ENCODE peak calls at places on chromosomes 16 and 17, in six cellular contexts. One of them, this sample, is unnamed.

GRCh38 chr16:27430923-27431484 is 29.0 kb downstream of the IL21R start:
- DNase-seq in NCI-H146: no peak
- DNase-seq in caudate nucleus: no peak
- DNase-seq in germinal center: no peak
- DNase-seq in H9: peak
- DNase-seq in MV-4-11: peak
- DNase-seq in this sample: no peak

GRCh38 chr16:51267676-51268075 is 116.6 kb upstream of the SALL1 start:
- DNase-seq in NCI-H146: no peak
- DNase-seq in caudate nucleus: no peak
- DNase-seq in germinal center: no peak
- DNase-seq in H9: no peak
- DNase-seq in MV-4-11: no peak
- DNase-seq in this sample: no peak

GRCh38 chr16:79598341-79599181 is 2.0 kb downstream of the MAF start:
- DNase-seq in NCI-H146: peak
- DNase-seq in caudate nucleus: peak
- DNase-seq in germinal center: peak
- DNase-seq in H9: peak
- DNase-seq in MV-4-11: peak
- DNase-seq in this sample: peak

GRCh38 chr16:14004031-14004718 is 66.9 kb upstream of the MRTFB start:
- DNase-seq in NCI-H146: no peak
- DNase-seq in caudate nucleus: no peak
- DNase-seq in germinal center: no peak
- DNase-seq in H9: no peak
- DNase-seq in MV-4-11: no peak
- DNase-seq in this sample: no peak

GRCh38 chr17:7211512-7212277 is 7.9 kb downstream of the DLG4 start:
- DNase-seq in NCI-H146: no peak
- DNase-seq in caudate nucleus: no peak
- DNase-seq in germinal center: no peak
- DNase-seq in H9: peak
- DNase-seq in MV-4-11: no peak
- DNase-seq in this sample: no peak

GRCh38 chr17:68390888-68391545 is 66.3 kb downstream of the WIPI1 start:
- DNase-seq in NCI-H146: no peak
- DNase-seq in caudate nucleus: no peak
- DNase-seq in germinal center: no peak
- DNase-seq in H9: no peak
- DNase-seq in MV-4-11: no peak
- DNase-seq in this sample: no peak

GRCh38 chr16:10981697-10982216 is 37.4 kb downstream of the CLEC16A start:
- DNase-seq in NCI-H146: peak
- DNase-seq in caudate nucleus: no peak
- DNase-seq in germinal center: peak
- DNase-seq in H9: peak
- DNase-seq in MV-4-11: no peak
- DNase-seq in this sample: no peak

GRCh38 chr17:80673152-80673920 is 128.7 kb downstream of the RPTOR start:
- DNase-seq in NCI-H146: no peak
- DNase-seq in caudate nucleus: no peak
- DNase-seq in germinal center: no peak
- DNase-seq in H9: no peak
- DNase-seq in MV-4-11: peak
- DNase-seq in this sample: peak

GRCh38 chr16:80804061-80804450 is 342 bp downstream of the CDYL2 start:
- DNase-seq in NCI-H146: peak
- DNase-seq in caudate nucleus: peak
- DNase-seq in germinal center: peak
- DNase-seq in H9: peak
- DNase-seq in MV-4-11: peak
- DNase-seq in this sample: peak

GRCh38 chr17:67109111-67109510 is 64.8 kb downstream of the CACNG1 start:
- DNase-seq in NCI-H146: no peak
- DNase-seq in caudate nucleus: no peak
- DNase-seq in germinal center: no peak
- DNase-seq in H9: no peak
- DNase-seq in MV-4-11: no peak
- DNase-seq in this sample: no peak

GRCh38 chr17:27980035-27980434 is 62.4 kb upstream of the NLK start:
- DNase-seq in NCI-H146: no peak
- DNase-seq in caudate nucleus: peak
- DNase-seq in germinal center: no peak
- DNase-seq in H9: no peak
- DNase-seq in MV-4-11: no peak
- DNase-seq in this sample: no peak

GRCh38 chr17:61307905-61308886 is 91.4 kb upstream of the TBX2 start:
- DNase-seq in NCI-H146: no peak
- DNase-seq in caudate nucleus: no peak
- DNase-seq in germinal center: no peak
- DNase-seq in H9: no peak
- DNase-seq in MV-4-11: peak
- DNase-seq in this sample: no peak

GRCh38 chr16:86307518-86307903 is 202.8 kb upstream of the FOXF1 start:
- DNase-seq in NCI-H146: no peak
- DNase-seq in caudate nucleus: no peak
- DNase-seq in germinal center: no peak
- DNase-seq in H9: no peak
- DNase-seq in MV-4-11: peak
- DNase-seq in this sample: no peak

GRCh38 chr16:11499295-11500089 is 87.2 kb downstream of the LITAF start:
- DNase-seq in NCI-H146: no peak
- DNase-seq in caudate nucleus: no peak
- DNase-seq in germinal center: no peak
- DNase-seq in H9: no peak
- DNase-seq in MV-4-11: no peak
- DNase-seq in this sample: peak

GRCh38 chr17:80018917-80019651 is 16.6 kb downstream of the TBC1D16 start:
- DNase-seq in NCI-H146: no peak
- DNase-seq in caudate nucleus: no peak
- DNase-seq in germinal center: no peak
- DNase-seq in H9: no peak
- DNase-seq in MV-4-11: no peak
- DNase-seq in this sample: no peak

GRCh38 chr16:90001761-90002503 is 17.3 kb downstream of the DBNDD1 start:
- DNase-seq in NCI-H146: no peak
- DNase-seq in caudate nucleus: no peak
- DNase-seq in germinal center: no peak
- DNase-seq in H9: no peak
- DNase-seq in MV-4-11: no peak
- DNase-seq in this sample: no peak

GRCh38 chr16:13453938-13454553 is 465.9 kb upstream of the ERCC4 start:
- DNase-seq in NCI-H146: peak
- DNase-seq in caudate nucleus: no peak
- DNase-seq in germinal center: no peak
- DNase-seq in H9: no peak
- DNase-seq in MV-4-11: peak
- DNase-seq in this sample: peak

GRCh38 chr17:4892499-4893221 is 6.7 kb upstream of the C17orf107 start:
- DNase-seq in NCI-H146: no peak
- DNase-seq in caudate nucleus: no peak
- DNase-seq in germinal center: no peak
- DNase-seq in H9: no peak
- DNase-seq in MV-4-11: no peak
- DNase-seq in this sample: no peak

GRCh38 chr17:79562117-79562805 is 48.6 kb downstream of the RBFOX3 start:
- DNase-seq in NCI-H146: no peak
- DNase-seq in caudate nucleus: no peak
- DNase-seq in germinal center: no peak
- DNase-seq in H9: no peak
- DNase-seq in MV-4-11: no peak
- DNase-seq in this sample: peak

GRCh38 chr17:15884731-15885130 is 60.2 kb upstream of the ADORA2B start:
- DNase-seq in NCI-H146: no peak
- DNase-seq in caudate nucleus: no peak
- DNase-seq in germinal center: no peak
- DNase-seq in H9: no peak
- DNase-seq in MV-4-11: no peak
- DNase-seq in this sample: no peak

GRCh38 chr17:77163001-77163400 is 22.2 kb downstream of the SEC14L1 start:
- DNase-seq in NCI-H146: no peak
- DNase-seq in caudate nucleus: no peak
- DNase-seq in germinal center: no peak
- DNase-seq in H9: no peak
- DNase-seq in MV-4-11: no peak
- DNase-seq in this sample: no peak

GRCh38 chr17:28071891-28072606 is 29.6 kb downstream of the NLK start:
- DNase-seq in NCI-H146: no peak
- DNase-seq in caudate nucleus: no peak
- DNase-seq in germinal center: no peak
- DNase-seq in H9: no peak
- DNase-seq in MV-4-11: peak
- DNase-seq in this sample: no peak

GRCh38 chr17:5545051-5545987 is 39.0 kb downstream of the NLRP1 start:
- DNase-seq in NCI-H146: no peak
- DNase-seq in caudate nucleus: no peak
- DNase-seq in germinal center: no peak
- DNase-seq in H9: no peak
- DNase-seq in MV-4-11: no peak
- DNase-seq in this sample: no peak

GRCh38 chr16:75229172-75230031 is 10.6 kb downstream of the CTRB1 start:
- DNase-seq in NCI-H146: no peak
- DNase-seq in caudate nucleus: no peak
- DNase-seq in germinal center: no peak
- DNase-seq in H9: no peak
- DNase-seq in MV-4-11: no peak
- DNase-seq in this sample: no peak

GRCh38 chr17:19312406-19312805 is 50.1 kb downstream of the B9D1 start:
- DNase-seq in NCI-H146: no peak
- DNase-seq in caudate nucleus: no peak
- DNase-seq in germinal center: no peak
- DNase-seq in H9: no peak
- DNase-seq in MV-4-11: no peak
- DNase-seq in this sample: no peak

GRCh38 chr16:11379420-11379819 is 34.2 kb downstream of the RMI2 start:
- DNase-seq in NCI-H146: no peak
- DNase-seq in caudate nucleus: no peak
- DNase-seq in germinal center: no peak
- DNase-seq in H9: no peak
- DNase-seq in MV-4-11: peak
- DNase-seq in this sample: no peak

GRCh38 chr17:29836643-29837042 is 93.4 kb downstream of the SSH2 start:
- DNase-seq in NCI-H146: no peak
- DNase-seq in caudate nucleus: no peak
- DNase-seq in germinal center: no peak
- DNase-seq in H9: no peak
- DNase-seq in MV-4-11: peak
- DNase-seq in this sample: no peak

GRCh38 chr16:25210758-25211157 is 6.0 kb upstream of the AQP8 start:
- DNase-seq in NCI-H146: no peak
- DNase-seq in caudate nucleus: no peak
- DNase-seq in germinal center: no peak
- DNase-seq in H9: no peak
- DNase-seq in MV-4-11: peak
- DNase-seq in this sample: no peak

GRCh38 chr17:42553161-42553818 is 567 bp downstream of the HSD17B1 start:
- DNase-seq in NCI-H146: no peak
- DNase-seq in caudate nucleus: no peak
- DNase-seq in germinal center: no peak
- DNase-seq in H9: peak
- DNase-seq in MV-4-11: no peak
- DNase-seq in this sample: no peak